ENCODE peak calls at places on chromosomes 16 and 17, in nine cellular contexts. G is heart left ventricle, B is sigmoid colon, Q is IMR-90, A is breast epithelium, V is body of pancreas, N is stomach, D is Peyer's patch, I is spleen. S is an unnamed sample.

GRCh38 chr17:47694818-47695663 is 1.1 kb downstream of the TBKBP1 start:
- DNase-seq in I (peak), N (peak), B (peak), Q (peak), D (peak), V (peak), A (peak), G (peak), S (peak)

GRCh38 chr17:83050651-83051422 is 28.6 kb upstream of the METRNL start:
- DNase-seq in I (no peak), V (peak), Q (no peak), G (no peak), A (no peak), B (peak), N (no peak), D (no peak), S (peak)

GRCh38 chr17:77935121-77935571 is 23.4 kb upstream of the TNRC6C start:
- DNase-seq in I (no peak), G (no peak), N (no peak), A (no peak), D (no peak), V (no peak), B (peak), Q (no peak), S (peak)

GRCh38 chr17:49520386-49521087 is 25.4 kb downstream of the NGFR start:
- DNase-seq in A (no peak), B (no peak), G (no peak), D (peak), Q (no peak), V (no peak), I (no peak), N (no peak), S (no peak)

GRCh38 chr17:55320594-55321506 is 56.1 kb downstream of the HLF start:
- DNase-seq in D (no peak), I (no peak), G (no peak), B (no peak), Q (no peak), A (peak), V (no peak), N (peak), S (no peak)

GRCh38 chr17:3030096-3030495 is 33.3 kb downstream of the OR1D5 start:
- DNase-seq in B (no peak), N (no peak), G (peak), I (peak), V (no peak), D (peak), Q (peak), A (no peak), S (no peak)

GRCh38 chr17:33239702-33240101 is 53.4 kb downstream of the ASIC2 start:
- DNase-seq in D (no peak), Q (no peak), A (no peak), N (no peak), B (no peak), V (no peak), I (no peak), G (no peak), S (no peak)

GRCh38 chr17:79441607-79442006 is 169.2 kb downstream of the RBFOX3 start:
- DNase-seq in V (no peak), Q (no peak), I (no peak), D (no peak), B (no peak), A (no peak), G (no peak), N (no peak), S (no peak)

GRCh38 chr17:16027708-16028584 is 28.3 kb downstream of the TTC19 start:
- DNase-seq in A (no peak), I (no peak), N (no peak), Q (peak), G (no peak), B (no peak), V (no peak), D (no peak), S (no peak)

GRCh38 chr17:62671553-62671952 is 44.1 kb downstream of the MRC2 start:
- DNase-seq in V (no peak), Q (no peak), B (peak), A (peak), G (no peak), I (no peak), D (no peak), N (peak), S (no peak)

GRCh38 chr16:15792563-15792971 is 64.3 kb downstream of the MYH11 start:
- DNase-seq in B (peak), N (no peak), D (no peak), Q (no peak), A (no peak), V (no peak), I (peak), G (no peak), S (no peak)

GRCh38 chr17:76388966-76389888 is 4.8 kb downstream of the SPHK1 start:
- DNase-seq in N (peak), I (no peak), Q (no peak), G (no peak), A (peak), B (no peak), V (peak), D (no peak), S (no peak)

GRCh38 chr17:82923366-82924113 is 83.7 kb upstream of the ZNF750 start:
- DNase-seq in G (peak), Q (no peak), N (no peak), D (no peak), B (no peak), I (peak), A (no peak), V (no peak), S (peak)

GRCh38 chr16:14088155-14088753 is 17.1 kb downstream of the MRTFB start:
- DNase-seq in G (no peak), D (no peak), A (no peak), Q (no peak), V (no peak), B (no peak), N (no peak), I (no peak), S (no peak)

GRCh38 chr16:85422124-85422373 is 191.1 kb upstream of the GSE1 start:
- DNase-seq in Q (no peak), G (no peak), N (no peak), B (peak), A (no peak), V (peak), D (no peak), I (no peak), S (no peak)

GRCh38 chr16:21302898-21303528 is 24.9 kb upstream of the CRYM start:
- DNase-seq in A (no peak), B (no peak), G (no peak), V (no peak), D (peak), N (no peak), I (no peak), Q (peak), S (no peak)

GRCh38 chr16:694187-694862 is 4.1 kb upstream of the WDR24 start:
- DNase-seq in V (no peak), D (no peak), A (no peak), N (no peak), B (no peak), Q (no peak), G (no peak), I (no peak), S (no peak)

GRCh38 chr16:263182-263774 is 12.5 kb downstream of the RGS11 start:
- DNase-seq in V (no peak), D (no peak), Q (no peak), N (no peak), G (no peak), A (no peak), B (no peak), I (no peak), S (no peak)

GRCh38 chr16:83338138-83338537 is 469.6 kb upstream of the HSBP1 start:
- DNase-seq in Q (no peak), B (no peak), G (no peak), D (no peak), I (no peak), N (no peak), V (no peak), A (no peak), S (no peak)

GRCh38 chr17:58284613-58285421 is 4.1 kb upstream of the MPO start:
- DNase-seq in Q (no peak), D (no peak), N (no peak), G (no peak), A (peak), V (no peak), B (peak), I (no peak), S (no peak)

GRCh38 chr17:36048061-36048460 is 16.0 kb upstream of the CCL18 start:
- DNase-seq in V (no peak), D (no peak), N (no peak), I (no peak), Q (no peak), A (no peak), B (no peak), G (no peak), S (no peak)

GRCh38 chr16:89785523-89786155 is 30.8 kb downstream of the FANCA start:
- DNase-seq in V (no peak), Q (no peak), B (no peak), A (no peak), G (no peak), D (peak), N (no peak), I (no peak), S (no peak)

DNA sequence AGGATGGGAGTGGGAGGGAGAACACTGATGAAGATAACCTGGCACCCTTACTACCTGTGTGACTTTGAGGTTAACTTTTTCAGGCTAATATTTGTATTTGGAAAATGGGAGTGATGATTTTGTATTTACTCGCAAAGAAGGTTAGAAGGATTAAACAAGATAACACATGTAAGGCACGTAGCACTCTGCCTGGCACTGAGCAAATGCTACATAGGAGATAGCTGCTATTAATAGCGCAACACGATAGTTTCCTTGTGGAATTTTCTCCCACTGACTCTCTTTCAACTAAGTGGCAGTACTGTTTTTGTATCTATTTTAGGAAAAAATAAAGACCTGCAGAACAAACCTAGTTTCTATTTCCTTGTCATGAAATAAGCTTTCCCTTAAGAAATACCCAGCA is 15.4 kb upstream of the KCNJ16 start:
- DNase-seq in Q (no peak), B (no peak), V (no peak), D (no peak), G (no peak), A (no peak), I (no peak), N (no peak), S (no peak)
- H3K27ac ChIP-seq in Q (no peak), B (no peak), V (no peak), D (no peak), G (no peak), A (no peak), I (peak), N (peak), S (no peak)

DNA sequence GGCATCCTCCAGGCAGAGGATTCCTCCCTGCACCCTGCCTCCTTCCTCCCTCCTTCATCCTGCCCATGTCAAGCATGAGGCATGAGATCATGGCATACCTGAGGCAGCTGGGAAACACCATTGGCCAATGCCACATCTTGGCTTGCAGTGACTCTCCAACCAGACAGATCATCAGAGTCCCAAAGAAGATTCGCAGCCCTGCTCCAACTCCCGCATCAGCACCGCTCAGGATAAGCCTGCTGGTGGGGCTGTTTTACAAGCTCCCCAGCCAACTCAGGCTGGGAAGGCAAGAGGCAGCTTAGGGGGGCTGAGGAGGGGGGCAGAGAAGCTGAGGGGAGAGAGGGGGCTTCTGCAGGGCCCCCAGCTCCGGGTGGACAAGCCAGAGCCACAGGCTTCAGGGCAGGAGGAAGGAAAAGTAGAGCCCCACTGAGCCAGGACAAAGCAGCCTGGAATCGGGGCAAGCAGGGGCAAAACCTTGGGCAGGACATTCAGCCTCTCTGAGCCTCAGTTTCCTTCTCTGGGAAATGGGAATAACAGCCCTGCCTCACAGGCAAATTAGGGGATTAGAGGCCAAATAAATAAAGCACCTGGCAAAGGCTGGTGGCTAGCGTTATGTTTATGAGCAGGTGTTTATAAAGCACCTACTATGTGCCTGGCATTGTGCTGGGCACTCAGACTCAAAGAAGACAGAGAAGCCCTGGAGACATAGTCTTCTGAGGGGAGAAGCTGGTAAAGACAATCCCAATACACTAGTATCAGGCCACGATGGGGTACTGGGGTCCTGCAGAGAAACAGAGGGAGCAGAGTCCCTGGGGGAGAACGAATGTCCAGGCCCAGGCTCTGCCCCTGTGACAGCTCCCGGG is 88.1 kb downstream of the GOSR1 start:
- DNase-seq in G (no peak), I (no peak), B (no peak), V (no peak), D (no peak), Q (no peak), N (peak), A (no peak), S (no peak)
- TF ChIP-seq CTCF in G (no peak), I (no peak), B (no peak), V (no peak), D (no peak), Q (no peak), N (no peak), A (no peak), S (no peak)

DNA sequence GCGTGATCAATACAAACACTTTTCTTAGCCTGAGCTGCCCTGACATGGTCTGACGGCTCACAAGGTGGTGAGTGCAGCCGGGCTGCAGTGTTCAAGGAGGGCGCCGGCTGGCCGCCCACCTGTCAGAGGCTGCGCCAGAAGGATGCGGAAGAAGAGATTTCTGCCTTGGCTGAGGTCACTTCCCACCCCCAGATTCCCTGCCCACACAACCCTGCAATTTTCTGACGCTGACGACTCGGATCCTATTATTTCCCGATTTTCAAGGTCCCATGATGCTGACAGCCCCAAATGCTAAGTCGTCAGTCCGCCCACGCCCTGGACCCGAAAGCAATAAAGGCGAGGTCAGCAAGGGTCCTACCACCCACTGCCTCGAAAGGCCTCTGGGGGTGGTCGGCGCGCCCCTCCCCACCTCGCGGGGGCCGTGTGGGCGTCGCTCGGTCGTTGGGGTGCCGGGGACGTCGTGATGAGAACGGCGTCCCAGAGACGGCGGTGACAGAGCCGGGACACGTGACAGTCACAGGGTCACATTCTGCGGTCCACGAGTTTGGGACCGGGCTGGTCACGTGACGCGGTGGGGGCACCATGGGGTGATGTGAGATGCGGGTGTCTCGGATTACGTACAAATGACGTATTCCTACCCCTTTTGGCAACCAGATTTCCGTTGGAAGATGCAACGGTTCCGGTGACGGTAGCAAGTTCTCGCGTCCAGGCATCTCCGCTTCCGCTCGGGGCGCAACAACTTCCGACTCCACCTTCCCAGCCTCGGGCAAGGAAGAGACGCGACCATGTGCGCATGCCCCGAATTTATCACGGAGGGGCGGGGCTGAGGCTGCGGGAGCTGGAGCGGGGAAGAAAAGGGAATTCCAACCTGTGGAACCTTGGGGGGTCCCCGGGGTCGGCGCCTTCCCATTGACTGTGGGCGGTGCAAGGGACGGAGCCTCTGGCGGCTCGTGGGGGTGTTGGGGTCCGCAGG is at the start of gene STX4:
- DNase-seq in I (peak), B (peak), G (peak), N (peak), Q (peak), D (peak), A (peak), V (peak), S (peak)
- TF ChIP-seq POLR2A in I (peak), B (peak), G (no peak), N (no peak), Q (peak), D (peak), A (peak), V (no peak), S (peak)

GRCh38 chr16:5071341-5071680 is 332 bp upstream of the ALG1 start:
- DNase-seq in Q (no peak), B (no peak), N (no peak), D (no peak), A (no peak), V (no peak), I (peak), G (no peak), S (no peak)

GRCh38 chr16:5075637-5076036 is 4.0 kb downstream of the ALG1 start:
- DNase-seq in N (no peak), I (peak), A (no peak), V (no peak), B (no peak), G (no peak), Q (no peak), D (no peak), S (no peak)

GRCh38 chr16:5072334-5073278 is 963 bp downstream of the ALG1 start:
- DNase-seq in N (no peak), I (peak), B (peak), A (no peak), V (no peak), D (no peak), G (no peak), Q (no peak), S (no peak)

GRCh38 chr16:5071681-5072333 is at the start of gene ALG1:
- DNase-seq in N (peak), G (peak), A (peak), Q (peak), D (peak), I (peak), V (peak), B (peak), S (peak)

DNA sequence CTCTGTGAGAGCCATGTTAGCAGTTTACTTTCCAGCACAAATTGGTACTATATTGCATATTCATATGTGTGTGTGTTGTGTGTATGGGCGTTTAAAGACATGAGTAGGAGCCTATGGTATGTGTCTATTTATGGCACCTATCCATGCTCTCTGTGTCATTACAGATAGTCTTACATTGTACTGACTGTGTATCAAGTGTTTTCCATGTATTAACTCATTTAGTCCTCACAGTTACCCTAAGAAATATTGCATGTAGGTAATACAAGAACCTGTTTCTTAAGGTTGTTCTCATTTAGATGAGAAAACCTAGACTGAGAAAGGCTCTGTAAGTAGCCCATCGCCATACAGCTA is 1.6 kb downstream of the ALG1 start:
- DNase-seq in G (no peak), D (no peak), N (no peak), V (no peak), A (no peak), I (no peak), Q (peak), B (no peak), S (no peak)
- H3K27ac ChIP-seq in G (no peak), D (no peak), N (no peak), V (no peak), A (no peak), I (no peak), Q (no peak), B (no peak), S (no peak)

DNA sequence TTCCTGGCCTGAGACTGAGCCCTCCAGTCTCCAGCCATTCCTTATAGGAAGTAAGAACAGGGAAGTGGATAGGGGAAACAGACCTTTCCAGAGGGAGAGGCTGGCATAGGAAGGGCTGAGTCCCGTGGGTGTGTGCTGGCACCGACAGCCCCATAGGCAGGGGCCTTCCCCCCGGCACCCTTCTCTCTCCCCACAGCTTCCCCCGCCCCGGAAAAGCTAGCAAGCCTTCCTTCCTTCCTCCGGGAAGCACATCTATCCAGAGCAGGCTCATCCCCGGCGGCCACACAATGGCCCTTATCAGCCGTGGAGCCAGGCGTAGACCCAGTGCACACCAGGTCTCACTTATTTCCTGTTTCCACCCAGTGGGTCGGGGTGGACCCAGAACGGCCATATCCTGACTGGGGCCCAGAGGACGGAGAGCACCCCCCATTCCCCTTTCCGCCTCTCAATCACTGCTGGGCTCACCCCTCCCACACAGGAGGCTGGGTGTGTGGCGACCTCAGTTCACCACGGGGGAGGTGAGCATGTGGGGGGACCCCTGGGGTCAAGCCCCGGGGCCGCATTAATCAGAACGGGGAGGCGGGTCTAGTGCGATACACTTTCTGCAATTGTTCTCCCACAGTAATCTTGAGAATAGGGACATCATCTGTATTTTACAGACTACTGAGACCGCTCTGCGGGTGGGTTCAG is 950 bp upstream of the MYO1C start:
- DNase-seq in N (peak), B (peak), I (no peak), Q (no peak), V (no peak), G (peak), A (no peak), D (no peak), S (no peak)
- TF ChIP-seq CTCF in N (no peak), B (no peak), I (no peak), Q (no peak), V (no peak), G (no peak), A (no peak), D (no peak), S (no peak)

DNA sequence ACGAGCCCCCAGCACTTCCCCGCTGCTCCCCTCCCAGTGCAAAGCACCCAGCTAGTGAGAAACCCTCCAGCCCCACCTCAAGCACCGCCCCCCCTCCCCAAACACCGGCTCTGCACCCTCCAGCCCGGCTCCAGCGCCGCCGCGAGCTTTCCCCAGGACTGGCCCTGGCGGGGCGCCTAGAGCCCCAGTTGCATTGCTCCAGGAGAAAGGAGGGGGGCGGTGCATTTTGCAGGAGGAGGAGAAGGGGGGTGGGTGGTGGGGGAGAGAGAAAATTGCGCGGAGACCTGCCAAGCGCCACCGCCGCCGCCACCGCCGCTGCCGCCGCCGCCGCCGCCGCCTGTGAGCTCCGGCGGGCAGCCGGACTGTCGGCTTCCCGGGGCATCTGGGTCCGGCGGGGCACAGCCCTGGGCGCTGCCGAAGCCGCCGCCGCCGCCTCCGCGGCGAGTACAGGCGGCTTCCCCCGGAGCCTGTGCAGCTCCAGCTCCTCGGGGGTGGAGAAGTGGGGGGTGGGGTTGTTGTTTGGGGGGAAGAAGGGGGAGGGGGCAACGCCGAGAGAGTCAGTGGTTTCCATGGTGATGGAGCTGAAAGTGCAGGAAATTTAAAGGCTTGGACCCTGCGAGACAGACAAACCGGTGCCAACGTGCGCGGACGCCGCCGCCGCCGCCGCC is at the start of gene NOG:
- DNase-seq in V (peak), B (no peak), I (peak), N (no peak), A (no peak), G (peak), Q (peak), D (no peak), S (peak)
- TF ChIP-seq POLR2A in V (no peak), B (no peak), I (no peak), N (no peak), A (no peak), G (no peak), Q (no peak), D (no peak), S (no peak)

S was measured in right lobe of liver.